ENCODE peak calls at places on chromosomes 1 and 21, in nine cellular contexts. Z is fibroblast of lung, T is cardiac muscle cell, N is dorsolateral prefrontal cortex, W is OCI-LY7, I is kidney, G is left ventricle myocardium inferior, R is transverse colon, V is hepatocyte. P is an unnamed sample.

GRCh38 chr21:43269981-43270670 is 101.3 kb downstream of the CRYAA start:
- DNase-seq in R (no peak), W (no peak), Z (no peak), T (no peak), N (no peak), G (peak), V (no peak), I (peak), P (no peak)

GRCh38 chr21:37074546-37074945 is 1.5 kb downstream of the TTC3 start:
- DNase-seq in T (no peak), R (no peak), I (no peak), G (no peak), Z (no peak), V (no peak), W (no peak), N (no peak), P (no peak)

GRCh38 chr1:14519976-14520375 is 78.5 kb upstream of the KAZN start:
- DNase-seq in T (no peak), N (no peak), G (no peak), R (no peak), V (no peak), W (no peak), Z (peak), I (no peak), P (no peak)

GRCh38 chr1:35506960-35507901 is 50.0 kb downstream of the KIAA0319L start:
- DNase-seq in R (no peak), G (no peak), T (no peak), Z (no peak), I (no peak), V (no peak), N (no peak), W (peak), P (no peak)

GRCh38 chr1:54229281-54229891 is 29.4 kb downstream of the MRPL37 start:
- DNase-seq in N (peak), G (no peak), W (no peak), I (peak), Z (peak), T (peak), V (no peak), R (no peak), P (no peak)

GRCh38 chr1:89762801-89763648 is 57.8 kb upstream of the LRRC8D start:
- DNase-seq in W (peak), N (peak), T (peak), Z (peak), V (peak), G (peak), I (peak), R (peak), P (peak)

GRCh38 chr1:147515046-147515869 is 26.0 kb upstream of the BCL9 start:
- DNase-seq in V (peak), Z (peak), G (no peak), N (no peak), R (no peak), W (peak), T (peak), I (no peak), P (peak)

GRCh38 chr1:36673207-36673606 is 190.5 kb upstream of the CSF3R start:
- DNase-seq in T (no peak), N (no peak), G (no peak), R (no peak), W (no peak), V (no peak), Z (no peak), I (no peak), P (no peak)

GRCh38 chr1:36400825-36401601 is 3.3 kb upstream of the LSM10 start:
- DNase-seq in I (peak), V (peak), T (peak), W (no peak), R (peak), G (peak), Z (no peak), N (peak), P (peak)

GRCh38 chr1:179599623-179600249 is 8.1 kb downstream of the TDRD5 start:
- DNase-seq in I (no peak), V (peak), W (peak), T (peak), R (peak), Z (peak), G (no peak), N (no peak), P (peak)

GRCh38 chr1:87279966-87280535 is 48.6 kb upstream of the LMO4 start:
- DNase-seq in G (no peak), Z (peak), W (peak), I (no peak), T (peak), V (no peak), N (no peak), R (no peak), P (no peak)
- TF ChIP-seq CTCF in G (no peak), Z (peak), W (peak), I (no peak), T (peak), V (peak), N (no peak), R (no peak), P (no peak)

GRCh38 chr1:93354749-93355148 is 9.0 kb downstream of the DR1 start:
- DNase-seq in I (no peak), G (no peak), Z (no peak), V (no peak), N (no peak), W (no peak), T (no peak), R (no peak), P (no peak)

GRCh38 chr1:93350322-93350721 is 4.6 kb downstream of the DR1 start:
- DNase-seq in I (no peak), G (no peak), R (no peak), Z (no peak), T (no peak), W (peak), V (no peak), N (no peak), P (no peak)

GRCh38 chr1:93352376-93352775 is 6.7 kb downstream of the DR1 start:
- DNase-seq in Z (no peak), I (no peak), G (no peak), W (no peak), T (no peak), N (no peak), V (no peak), R (no peak), P (no peak)

GRCh38 chr1:93350875-93351274 is 5.2 kb downstream of the DR1 start:
- DNase-seq in W (no peak), V (no peak), R (no peak), Z (no peak), G (no peak), I (no peak), N (no peak), T (no peak), P (no peak)

GRCh38 chr1:93353286-93353685 is 7.6 kb downstream of the DR1 start:
- DNase-seq in V (no peak), I (no peak), R (no peak), N (no peak), G (no peak), W (no peak), T (peak), Z (peak), P (no peak)
- H3K27ac ChIP-seq in V (no peak), I (no peak), R (no peak), N (no peak), G (no peak), W (no peak), T (no peak), Z (peak), P (no peak)

DNA sequence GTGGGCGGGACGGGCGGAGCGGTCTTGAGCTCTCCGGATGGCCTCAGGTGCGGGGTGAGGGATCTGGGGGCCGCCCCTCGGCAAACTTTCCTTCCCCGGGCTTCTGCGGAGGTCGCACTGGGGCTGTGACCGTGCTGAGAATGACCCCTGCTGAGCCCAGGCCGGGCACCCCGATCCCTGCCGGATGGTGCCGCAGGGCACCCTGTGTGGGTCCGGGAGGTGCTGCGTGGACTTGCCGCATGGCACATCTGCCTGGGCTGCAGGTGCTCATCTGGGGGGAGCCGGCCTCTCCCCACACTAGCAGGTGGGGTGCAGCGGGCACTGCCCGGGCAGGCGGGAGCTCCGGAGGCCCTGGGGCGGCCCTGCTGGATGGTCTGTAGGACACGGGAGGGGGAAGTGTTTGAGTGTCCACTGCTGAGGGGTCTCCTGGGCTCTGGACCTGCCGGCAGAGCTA is 31.8 kb upstream of the PEX10 start:
- DNase-seq in W (no peak), Z (no peak), N (no peak), I (no peak), R (no peak), G (no peak), V (no peak), T (no peak), P (no peak)
- TF ChIP-seq CTCF in W (no peak), Z (no peak), N (no peak), I (no peak), R (no peak), G (no peak), V (no peak), T (no peak), P (no peak)

DNA sequence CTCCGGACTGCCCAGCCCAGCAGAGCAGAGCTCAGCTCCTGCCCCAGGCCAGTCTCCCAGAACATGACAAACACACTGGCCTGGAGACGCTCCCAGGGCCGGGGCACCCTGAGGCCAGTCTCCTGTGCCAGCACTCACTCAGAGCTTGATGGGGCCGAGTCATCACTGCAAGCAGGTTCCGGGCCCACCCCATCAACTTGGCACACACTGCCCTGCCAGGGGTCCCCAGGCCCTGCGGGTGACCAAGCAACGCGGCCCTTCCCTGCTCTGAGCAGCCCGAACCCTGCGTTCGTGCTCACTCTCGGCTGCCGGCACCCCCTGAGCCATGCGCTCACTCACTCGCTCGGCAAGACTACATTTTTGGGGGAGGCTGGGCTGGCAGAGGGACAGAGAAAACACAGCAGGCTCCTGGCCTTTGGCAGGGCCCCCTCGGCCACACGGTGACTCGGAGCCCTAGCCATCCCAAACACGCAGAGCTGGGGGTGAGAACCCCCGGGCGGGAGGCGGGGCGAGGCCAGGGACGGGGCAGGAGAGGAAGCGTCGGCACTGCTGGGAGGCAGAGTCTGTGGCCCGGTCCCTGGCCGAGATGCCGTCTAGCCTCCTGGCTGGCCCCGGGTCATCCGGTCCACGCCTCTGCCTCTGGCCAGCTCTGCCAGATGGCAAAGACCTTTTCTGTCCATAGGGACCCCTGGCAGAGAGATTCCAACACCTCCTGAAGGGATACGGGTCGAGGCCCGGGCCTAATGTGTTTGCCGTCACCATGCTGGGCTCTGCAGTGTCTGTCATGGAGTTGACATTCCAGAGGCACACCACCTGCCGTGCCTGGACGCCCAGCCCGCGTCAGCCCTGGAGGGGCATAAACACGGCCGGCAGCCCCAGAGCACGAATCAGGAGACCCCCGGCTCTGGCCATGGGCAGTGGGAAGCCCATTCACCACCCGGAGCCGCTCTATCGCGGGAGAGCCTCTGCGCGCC is 67.9 kb downstream of the MEGF6 start:
- DNase-seq in R (peak), N (no peak), V (no peak), T (peak), W (no peak), G (no peak), Z (peak), I (peak), P (no peak)
- H3K27ac ChIP-seq in R (peak), N (no peak), V (no peak), T (no peak), W (no peak), G (peak), Z (peak), I (no peak), P (no peak)

DNA sequence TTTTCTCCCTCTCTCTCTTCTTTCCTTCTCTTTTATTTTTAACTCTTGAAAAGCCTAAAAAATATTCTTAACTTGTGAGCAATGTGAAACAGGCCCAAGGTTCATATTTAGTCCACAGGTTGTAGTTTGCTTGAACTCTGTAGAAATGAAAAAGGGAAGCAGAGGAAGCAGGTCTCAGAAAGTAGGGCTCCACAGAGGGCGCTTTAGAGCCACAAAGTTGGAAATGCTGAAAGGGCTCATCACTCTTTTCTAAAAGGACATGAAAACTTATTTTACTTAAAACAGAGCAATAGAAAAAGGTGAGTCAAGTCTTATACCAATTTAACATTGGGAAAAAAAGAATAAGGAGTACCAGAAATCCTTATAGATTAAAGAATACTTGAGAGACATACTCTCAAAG is 247.0 kb downstream of the USP25 start:
- DNase-seq in G (no peak), W (peak), N (no peak), T (no peak), V (peak), Z (no peak), R (no peak), I (no peak), P (no peak)
- TF ChIP-seq CTCF in G (peak), W (peak), N (peak), T (peak), V (peak), Z (peak), R (no peak), I (peak), P (no peak)

P was measured in body of pancreas.